ENCODE peak calls at places on chromosome 1, in six cellular contexts. One of them, this sample, is unnamed.

GRCh38 chr1:44721521-44722361 is 9.2 kb downstream of the RNU5D-1 start:
- DNase-seq in psoas muscle: no peak
- DNase-seq in anterior cingulate cortex: no peak
- DNase-seq in activated T-cell treated with anti-CD3 and anti-CD28 coated beads for 1 hour: peak; percentile 50
- DNase-seq in dermis microvascular lymphatic vessel endothelial cell: no peak
- DNase-seq in hepatocyte: peak; percentile 56
- DNase-seq in this sample: peak; percentile 73

GRCh38 chr1:157509546-157510232 is 42.6 kb downstream of the FCRL5 start:
- DNase-seq in psoas muscle: no peak
- DNase-seq in anterior cingulate cortex: no peak
- DNase-seq in activated T-cell treated with anti-CD3 and anti-CD28 coated beads for 1 hour: no peak
- DNase-seq in dermis microvascular lymphatic vessel endothelial cell: no peak
- DNase-seq in hepatocyte: no peak
- DNase-seq in this sample: no peak

GRCh38 chr1:65525297-65526048 is 105.0 kb downstream of the LEPR start:
- DNase-seq in psoas muscle: peak; percentile 35
- DNase-seq in anterior cingulate cortex: no peak
- DNase-seq in activated T-cell treated with anti-CD3 and anti-CD28 coated beads for 1 hour: no peak
- DNase-seq in dermis microvascular lymphatic vessel endothelial cell: no peak
- DNase-seq in hepatocyte: peak; percentile 20
- DNase-seq in this sample: peak; percentile 61

GRCh38 chr1:62110198-62110817 is 84.3 kb upstream of the L1TD1 start:
- DNase-seq in psoas muscle: no peak
- DNase-seq in anterior cingulate cortex: no peak
- DNase-seq in activated T-cell treated with anti-CD3 and anti-CD28 coated beads for 1 hour: no peak
- DNase-seq in dermis microvascular lymphatic vessel endothelial cell: no peak
- DNase-seq in hepatocyte: no peak
- DNase-seq in this sample: no peak

GRCh38 chr1:2228684-2229031 is 539 bp downstream of the SKI start:
- DNase-seq in psoas muscle: no peak
- DNase-seq in anterior cingulate cortex: no peak
- DNase-seq in activated T-cell treated with anti-CD3 and anti-CD28 coated beads for 1 hour: no peak
- DNase-seq in dermis microvascular lymphatic vessel endothelial cell: no peak
- DNase-seq in hepatocyte: peak; percentile 52
- DNase-seq in this sample: no peak

GRCh38 chr1:84492726-84493125 is 13.5 kb upstream of the SPATA1 start:
- DNase-seq in psoas muscle: no peak
- DNase-seq in anterior cingulate cortex: no peak
- DNase-seq in activated T-cell treated with anti-CD3 and anti-CD28 coated beads for 1 hour: no peak
- DNase-seq in dermis microvascular lymphatic vessel endothelial cell: no peak
- DNase-seq in hepatocyte: no peak
- DNase-seq in this sample: no peak

GRCh38 chr1:201386208-201386607 is 8.7 kb upstream of the TNNT2 start:
- DNase-seq in psoas muscle: no peak
- DNase-seq in anterior cingulate cortex: no peak
- DNase-seq in activated T-cell treated with anti-CD3 and anti-CD28 coated beads for 1 hour: no peak
- DNase-seq in dermis microvascular lymphatic vessel endothelial cell: no peak
- DNase-seq in hepatocyte: no peak
- DNase-seq in this sample: no peak

GRCh38 chr1:11388617-11389016 is 90.3 kb upstream of the DISP3 start:
- DNase-seq in psoas muscle: no peak
- DNase-seq in anterior cingulate cortex: no peak
- DNase-seq in activated T-cell treated with anti-CD3 and anti-CD28 coated beads for 1 hour: no peak
- DNase-seq in dermis microvascular lymphatic vessel endothelial cell: no peak
- DNase-seq in hepatocyte: no peak
- DNase-seq in this sample: no peak

GRCh38 chr1:200154069-200154767 is 126.7 kb downstream of the NR5A2 start:
- DNase-seq in psoas muscle: no peak
- DNase-seq in anterior cingulate cortex: no peak
- DNase-seq in activated T-cell treated with anti-CD3 and anti-CD28 coated beads for 1 hour: peak; percentile 11
- DNase-seq in dermis microvascular lymphatic vessel endothelial cell: peak; percentile 15
- DNase-seq in hepatocyte: no peak
- DNase-seq in this sample: no peak

GRCh38 chr1:84691139-84691783 is 1.0 kb upstream of the SSX2IP start:
- DNase-seq in psoas muscle: no peak
- DNase-seq in anterior cingulate cortex: no peak
- DNase-seq in activated T-cell treated with anti-CD3 and anti-CD28 coated beads for 1 hour: no peak
- DNase-seq in dermis microvascular lymphatic vessel endothelial cell: no peak
- DNase-seq in hepatocyte: no peak
- DNase-seq in this sample: no peak

GRCh38 chr1:209168204-209168603 is 415.3 kb upstream of the CAMK1G start:
- DNase-seq in psoas muscle: no peak
- DNase-seq in anterior cingulate cortex: no peak
- DNase-seq in activated T-cell treated with anti-CD3 and anti-CD28 coated beads for 1 hour: no peak
- DNase-seq in dermis microvascular lymphatic vessel endothelial cell: peak; percentile 60
- DNase-seq in hepatocyte: no peak
- DNase-seq in this sample: no peak

GRCh38 chr1:87399264-87399663 is 70.6 kb downstream of the LMO4 start:
- DNase-seq in psoas muscle: no peak
- DNase-seq in anterior cingulate cortex: no peak
- DNase-seq in activated T-cell treated with anti-CD3 and anti-CD28 coated beads for 1 hour: no peak
- DNase-seq in dermis microvascular lymphatic vessel endothelial cell: no peak
- DNase-seq in hepatocyte: no peak
- DNase-seq in this sample: no peak

GRCh38 chr1:97632075-97632474 is 288.8 kb downstream of the DPYD start:
- DNase-seq in psoas muscle: no peak
- DNase-seq in anterior cingulate cortex: no peak
- DNase-seq in activated T-cell treated with anti-CD3 and anti-CD28 coated beads for 1 hour: no peak
- DNase-seq in dermis microvascular lymphatic vessel endothelial cell: no peak
- DNase-seq in hepatocyte: peak; percentile 20
- DNase-seq in this sample: no peak

GRCh38 chr1:47635597-47635996 is 197.8 kb downstream of the FOXD2 start:
- DNase-seq in psoas muscle: no peak
- DNase-seq in anterior cingulate cortex: no peak
- DNase-seq in activated T-cell treated with anti-CD3 and anti-CD28 coated beads for 1 hour: no peak
- DNase-seq in dermis microvascular lymphatic vessel endothelial cell: no peak
- DNase-seq in hepatocyte: no peak
- DNase-seq in this sample: no peak